ENCODE peak calls at places on chromosomes 2 and 18, in four cellular contexts. X is PC-3, D is HepG2, E is foreskin fibroblast. I is an unnamed sample.

GRCh38 chr2:44983836-44984604 is 25.2 kb downstream of the SIX2 start:
- DNase-seq in E (no peak), D (no peak), X (no peak), I (no peak)

GRCh38 chr2:158969717-158970521 is 1.5 kb downstream of the TANC1 start:
- DNase-seq in D (no peak), E (peak), X (peak), I (peak)

GRCh38 chr2:173307287-173307686 is 47.4 kb upstream of the CDCA7 start:
- DNase-seq in E (no peak), D (no peak), X (no peak), I (no peak)

GRCh38 chr2:172395503-172395902 is 31.9 kb upstream of the ITGA6 start:
- DNase-seq in X (peak), D (no peak), E (no peak), I (no peak)

GRCh38 chr18:7497081-7497480 is 70.0 kb upstream of the PTPRM start:
- DNase-seq in E (no peak), X (no peak), D (no peak), I (no peak)

GRCh38 chr2:187050409-187050998 is 201.5 kb upstream of the ZSWIM2 start:
- DNase-seq in E (peak), X (peak), D (no peak), I (no peak)

GRCh38 chr18:72075040-72075439 is 469.1 kb downstream of the CBLN2 start:
- DNase-seq in D (no peak), X (peak), E (no peak), I (no peak)

GRCh38 chr2:149033716-149034115 is 4.8 kb upstream of the LYPD6B start:
- DNase-seq in X (peak), D (no peak), E (no peak), I (no peak)

GRCh38 chr2:136647039-136647438 is 118.3 kb upstream of the THSD7B start:
- DNase-seq in D (no peak), X (no peak), E (no peak), I (no peak)

GRCh38 chr2:160194946-160195345 is 5.1 kb downstream of the ITGB6 start:
- DNase-seq in D (no peak), E (no peak), X (no peak), I (no peak)

GRCh38 chr18:23515911-23516546 is 12.7 kb downstream of the RMC1 start:
- DNase-seq in E (peak), D (peak), X (peak), I (peak)

GRCh38 chr18:77766421-77766820 is 516.8 kb downstream of the GALR1 start:
- DNase-seq in E (no peak), X (no peak), D (no peak), I (no peak)

GRCh38 chr2:71557321-71557720 is 104.0 kb downstream of the DYSF start:
- DNase-seq in X (no peak), D (no peak), E (no peak), I (no peak)

GRCh38 chr2:62884514-62884913 is 166.1 kb upstream of the OTX1 start:
- DNase-seq in X (no peak), D (no peak), E (peak), I (peak)

GRCh38 chr2:67733517-67733916 is 329.3 kb downstream of the C1D start:
- DNase-seq in D (peak), X (peak), E (peak), I (no peak)

GRCh38 chr18:51447351-51447896 is 249.9 kb upstream of the MEX3C start:
- DNase-seq in X (no peak), D (no peak), E (no peak), I (no peak)

GRCh38 chr2:73091164-73091563 is 19.7 kb upstream of the SFXN5 start:
- DNase-seq in D (peak), X (no peak), E (peak), I (peak)

GRCh38 chr2:64404002-64404731 is 49.8 kb upstream of the LGALSL start:
- DNase-seq in D (peak), E (peak), X (peak), I (peak)

GRCh38 chr2:41970898-41971660 is 76.7 kb upstream of the PKDCC start:
- DNase-seq in X (no peak), D (no peak), E (no peak), I (peak)

GRCh38 chr18:79333046-79333445 is 62.7 kb upstream of the NFATC1 start:
- DNase-seq in E (no peak), X (no peak), D (no peak), I (no peak)

DNA sequence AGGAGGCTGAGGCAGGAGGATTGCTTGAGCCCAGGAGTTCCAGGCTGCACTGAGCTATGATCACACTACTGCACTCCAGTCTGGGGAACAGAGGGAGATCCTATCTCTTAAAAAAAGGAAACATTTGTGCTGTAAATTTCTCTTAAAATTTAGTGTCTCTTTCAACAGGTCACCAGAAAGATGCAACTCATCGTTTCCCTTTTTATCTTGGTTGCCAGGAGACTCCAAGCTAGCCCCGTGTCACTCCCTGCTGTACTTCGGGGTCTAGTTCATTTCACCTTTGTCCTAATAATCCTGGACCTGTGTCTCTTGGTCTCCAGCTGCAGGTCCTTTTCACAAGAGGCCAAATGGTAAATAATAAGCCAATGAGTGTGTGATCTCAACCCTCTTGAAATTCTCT is 7.1 kb downstream of the HS1BP3 start:
- DNase-seq in E (no peak), D (no peak), X (no peak), I (no peak)
- H3K4me3 ChIP-seq in E (no peak), D (no peak), X (no peak), I (no peak)

GRCh38 chr18:26190506-26190905 is 35.7 kb upstream of the TAF4B start:
- DNase-seq in X (no peak), E (no peak), D (no peak), I (no peak)

DNA sequence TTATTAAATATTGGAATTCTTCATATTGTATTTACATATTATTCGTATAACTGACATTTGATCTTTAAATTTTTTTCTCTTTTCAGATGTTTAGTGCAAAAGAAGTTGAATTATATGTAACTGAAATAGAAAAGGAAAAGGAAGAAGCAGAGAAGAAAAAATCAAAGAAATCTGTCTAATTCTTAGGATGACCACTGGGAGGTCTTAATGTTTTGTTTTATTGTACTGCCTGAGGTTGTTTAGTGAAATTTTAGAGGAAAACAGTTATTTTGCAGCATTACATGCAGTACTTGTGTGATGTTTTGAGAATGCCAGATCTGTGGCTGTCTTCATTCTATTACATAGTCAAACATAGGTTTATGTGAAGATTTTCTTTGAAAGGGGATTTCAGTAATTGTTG is 34.0 kb upstream of the TAF4B start:
- DNase-seq in D (no peak), E (no peak), X (no peak), I (no peak)
- TF ChIP-seq CTCF in D (no peak), E (no peak), X (no peak), I (no peak)

GRCh38 chr18:36695806-36696205 is 133.0 kb downstream of the TPGS2 start:
- DNase-seq in X (no peak), D (no peak), E (no peak), I (no peak)

GRCh38 chr18:36692909-36693308 is 135.9 kb downstream of the TPGS2 start:
- DNase-seq in X (no peak), D (no peak), E (peak), I (peak)

GRCh38 chr18:36697905-36698304 is 130.9 kb downstream of the TPGS2 start:
- DNase-seq in E (peak), X (peak), D (no peak), I (peak)

GRCh38 chr18:36692331-36692730 is 136.5 kb downstream of the TPGS2 start:
- DNase-seq in D (no peak), E (peak), X (no peak), I (peak)

DNA sequence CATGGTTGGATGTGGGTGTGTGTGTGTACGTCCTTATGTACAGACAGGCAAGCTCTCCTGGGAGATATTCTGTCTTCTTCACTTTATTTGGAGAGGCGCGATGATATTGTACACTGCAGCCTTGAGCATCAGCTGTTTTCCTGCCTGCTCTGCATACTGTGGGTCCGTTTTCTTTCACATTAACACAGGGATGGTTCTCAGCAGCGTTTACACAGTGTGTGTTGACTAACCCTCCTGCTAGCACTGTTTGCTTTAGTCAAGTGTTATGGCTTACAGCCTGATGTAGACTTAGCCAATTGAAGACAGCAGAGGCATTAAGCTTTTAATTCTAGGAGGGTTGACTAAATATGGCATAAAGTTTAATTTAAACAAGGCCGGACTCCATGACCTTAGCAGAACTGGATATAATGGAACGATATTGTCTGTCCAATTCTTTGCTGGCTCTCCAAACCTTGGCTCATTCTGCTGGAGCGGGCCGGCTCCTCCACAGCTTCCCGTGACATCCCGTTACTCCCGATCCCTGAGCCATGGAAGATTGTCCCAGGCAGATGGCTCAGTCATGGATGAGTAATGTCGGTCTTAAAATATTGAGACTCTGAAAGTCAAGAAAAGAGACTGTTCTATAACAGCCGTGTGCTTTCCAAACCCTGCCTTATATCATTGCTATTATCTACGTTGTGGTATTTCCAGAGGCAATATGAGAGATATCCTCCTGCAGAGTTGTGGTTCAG is 134.7 kb downstream of the TPGS2 start:
- DNase-seq in D (peak), E (peak), X (peak), I (peak)
- H3K4me3 ChIP-seq in D (no peak), E (peak), X (no peak), I (peak)

DNA sequence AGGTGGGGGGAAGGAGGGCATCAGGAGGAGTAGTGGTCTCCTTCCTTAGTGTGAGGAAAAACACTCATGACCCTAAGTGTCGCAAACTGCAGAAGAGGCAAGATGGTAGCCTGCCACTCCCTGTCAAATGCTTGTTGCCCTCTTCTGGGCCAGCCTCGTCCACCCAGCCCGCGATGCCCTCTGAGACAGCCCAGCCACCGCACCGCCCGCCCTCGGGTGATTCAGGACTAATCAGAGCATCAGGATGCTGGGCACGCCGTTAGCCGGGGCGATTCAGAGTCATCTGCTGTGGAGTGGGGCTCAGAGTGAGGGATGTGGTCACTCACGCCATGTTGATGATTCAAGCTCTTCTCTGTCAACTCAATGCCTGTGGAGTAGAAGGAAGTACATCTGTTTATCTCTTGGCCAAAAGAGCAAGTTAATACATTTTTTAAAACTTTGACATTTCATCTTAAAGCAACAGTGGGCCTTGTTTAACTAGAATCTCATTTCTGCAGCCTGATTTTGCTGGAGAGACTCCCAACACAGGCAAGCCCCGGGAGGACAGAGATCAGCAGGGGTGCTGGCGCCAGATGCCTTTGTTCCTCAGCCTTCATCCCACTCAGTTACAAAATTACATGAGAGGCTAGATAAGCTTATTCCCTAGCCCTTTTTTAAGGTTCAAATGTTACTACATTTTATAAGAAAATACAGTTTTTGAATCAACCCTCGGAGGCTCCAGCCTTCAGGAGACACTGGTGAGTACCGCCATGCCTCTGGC is 79.0 kb downstream of the TMEM18 start:
- DNase-seq in E (no peak), D (no peak), X (no peak), I (no peak)
- TF ChIP-seq CTCF in E (no peak), D (no peak), X (no peak), I (no peak)

GRCh38 chr2:163600801-163601200 is 135.0 kb downstream of the FIGN start:
- DNase-seq in D (no peak), E (no peak), X (peak), I (no peak)
- H3K4me3 ChIP-seq in D (no peak), E (no peak), X (no peak), I (no peak)

GRCh38 chr18:57137847-57138246 is 9.0 kb upstream of the BOD1L2 start:
- DNase-seq in E (no peak), D (no peak), X (no peak), I (no peak)

GRCh38 chr18:57134564-57135211 is 12.2 kb upstream of the BOD1L2 start:
- DNase-seq in X (no peak), D (no peak), E (peak), I (no peak)

GRCh38 chr18:57141208-57142129 is 5.4 kb upstream of the BOD1L2 start:
- DNase-seq in D (peak), E (no peak), X (peak), I (no peak)

GRCh38 chr18:57131782-57132181 is 15.1 kb upstream of the BOD1L2 start:
- DNase-seq in E (no peak), X (no peak), D (no peak), I (no peak)

GRCh38 chr18:57135705-57136104 is 11.2 kb upstream of the BOD1L2 start:
- DNase-seq in D (no peak), X (peak), E (no peak), I (no peak)
- TF ChIP-seq CTCF in D (no peak), X (peak), E (no peak), I (no peak)

I was measured in AG10803.